ENCODE peak calls at places on chromosomes 12 and 14, in four cellular contexts. One of them, this sample, is unnamed. For H3K4me1, the result is how much of the 10 kb centered on the place peaks cover.

GRCh38 chr14:86787782-86788181 is 1205.2 kb downstream of the GALC start:
- DNase-seq in fibroblast of lung: peak
- DNase-seq in right atrium auricular region: no peak
- DNase-seq in naive thymus-derived CD4-positive, alpha-beta T cell: no peak
- DNase-seq in this sample: no peak

GRCh38 chr12:79426121-79426520 is 264.6 kb downstream of the PAWR start:
- DNase-seq in fibroblast of lung: peak
- DNase-seq in right atrium auricular region: no peak
- DNase-seq in naive thymus-derived CD4-positive, alpha-beta T cell: no peak
- DNase-seq in this sample: no peak

GRCh38 chr14:102605026-102605425 is 12.6 kb downstream of the RCOR1 start:
- DNase-seq in naive thymus-derived CD4-positive, alpha-beta T cell: no peak
- DNase-seq in fibroblast of lung: no peak
- DNase-seq in right atrium auricular region: no peak
- DNase-seq in this sample: no peak

GRCh38 chr14:103205541-103205906 is 82.3 kb downstream of the TNFAIP2 start:
- DNase-seq in naive thymus-derived CD4-positive, alpha-beta T cell: no peak
- DNase-seq in fibroblast of lung: no peak
- DNase-seq in right atrium auricular region: no peak
- DNase-seq in this sample: peak

GRCh38 chr14:89444536-89445125 is 27.6 kb upstream of the FOXN3 start:
- DNase-seq in fibroblast of lung: peak
- DNase-seq in naive thymus-derived CD4-positive, alpha-beta T cell: no peak
- DNase-seq in right atrium auricular region: no peak
- DNase-seq in this sample: no peak

GRCh38 chr14:92694807-92695206 is 53.6 kb downstream of the LGMN start:
- DNase-seq in naive thymus-derived CD4-positive, alpha-beta T cell: no peak
- DNase-seq in right atrium auricular region: no peak
- DNase-seq in fibroblast of lung: no peak
- DNase-seq in this sample: no peak

GRCh38 chr12:96121271-96121711 is 72.9 kb upstream of the ELK3 start:
- DNase-seq in naive thymus-derived CD4-positive, alpha-beta T cell: no peak
- DNase-seq in right atrium auricular region: no peak
- DNase-seq in fibroblast of lung: peak
- DNase-seq in this sample: no peak

GRCh38 chr12:68011206-68011881 is 22.1 kb downstream of the IFNG-AS1 start:
- DNase-seq in naive thymus-derived CD4-positive, alpha-beta T cell: no peak
- DNase-seq in right atrium auricular region: no peak
- DNase-seq in fibroblast of lung: no peak
- DNase-seq in this sample: no peak

GRCh38 chr12:44869503-44869902 is 6.6 kb downstream of the NELL2 start:
- DNase-seq in fibroblast of lung: no peak
- DNase-seq in naive thymus-derived CD4-positive, alpha-beta T cell: no peak
- DNase-seq in right atrium auricular region: no peak
- DNase-seq in this sample: no peak

GRCh38 chr14:104891664-104892500 is 26.8 kb downstream of the CEP170B start:
- DNase-seq in fibroblast of lung: no peak
- DNase-seq in naive thymus-derived CD4-positive, alpha-beta T cell: peak
- DNase-seq in right atrium auricular region: no peak
- DNase-seq in this sample: peak

GRCh38 chr12:26884765-26885576 is 52.0 kb upstream of the ITPR2 start:
- DNase-seq in fibroblast of lung: peak
- DNase-seq in right atrium auricular region: peak
- DNase-seq in naive thymus-derived CD4-positive, alpha-beta T cell: peak
- DNase-seq in this sample: peak

GRCh38 chr12:130761537-130762318 is 45.6 kb upstream of the RIMBP2 start:
- DNase-seq in naive thymus-derived CD4-positive, alpha-beta T cell: peak
- DNase-seq in fibroblast of lung: peak
- DNase-seq in right atrium auricular region: no peak
- DNase-seq in this sample: peak

GRCh38 chr12:78696267-78696666 is 168.3 kb upstream of the SYT1 start:
- DNase-seq in fibroblast of lung: no peak
- DNase-seq in naive thymus-derived CD4-positive, alpha-beta T cell: no peak
- DNase-seq in right atrium auricular region: no peak
- DNase-seq in this sample: no peak

GRCh38 chr14:78070344-78070743 is 99.8 kb upstream of the NRXN3 start:
- DNase-seq in fibroblast of lung: no peak
- DNase-seq in naive thymus-derived CD4-positive, alpha-beta T cell: no peak
- DNase-seq in right atrium auricular region: no peak
- DNase-seq in this sample: no peak

GRCh38 chr14:61406198-61406597 is 84.8 kb downstream of the PRKCH start:
- DNase-seq in fibroblast of lung: no peak
- DNase-seq in right atrium auricular region: no peak
- DNase-seq in naive thymus-derived CD4-positive, alpha-beta T cell: no peak
- DNase-seq in this sample: no peak

GRCh38 chr12:57736743-57737466 is 1.6 kb downstream of the AGAP2 start:
- DNase-seq in right atrium auricular region: no peak
- DNase-seq in naive thymus-derived CD4-positive, alpha-beta T cell: no peak
- DNase-seq in fibroblast of lung: no peak
- DNase-seq in this sample: no peak
- H3K4me3 ChIP-seq in right atrium auricular region: no peak
- H3K4me3 ChIP-seq in naive thymus-derived CD4-positive, alpha-beta T cell: no peak
- H3K4me3 ChIP-seq in fibroblast of lung: no peak
- H3K4me3 ChIP-seq in this sample: no peak

GRCh38 chr14:36659010-36659821 is 2.4 kb upstream of the PAX9 start:
- DNase-seq in fibroblast of lung: no peak
- DNase-seq in naive thymus-derived CD4-positive, alpha-beta T cell: no peak
- DNase-seq in right atrium auricular region: no peak
- DNase-seq in this sample: peak
- H3K4me1 ChIP-seq in fibroblast of lung: under half
- H3K4me1 ChIP-seq in naive thymus-derived CD4-positive, alpha-beta T cell: under half
- H3K4me1 ChIP-seq in right atrium auricular region: under half
- H3K4me1 ChIP-seq in this sample: under half

DNA sequence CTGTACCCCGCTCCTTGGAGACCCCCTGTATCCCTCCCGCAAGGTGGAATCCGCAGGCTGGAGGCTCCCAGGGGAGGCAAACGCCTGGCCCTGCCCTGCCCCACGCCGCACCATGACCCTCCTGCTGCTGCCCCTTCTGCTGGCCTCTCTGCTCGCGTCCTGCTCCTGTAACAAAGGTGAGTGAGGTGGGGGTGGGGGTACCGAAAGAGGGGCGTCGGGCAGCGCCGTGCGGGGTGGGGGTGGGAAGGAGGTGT is 293 bp downstream of the CLSTN3 start:
- DNase-seq in naive thymus-derived CD4-positive, alpha-beta T cell: no peak
- DNase-seq in fibroblast of lung: no peak
- DNase-seq in right atrium auricular region: no peak
- DNase-seq in this sample: no peak
- H3K4me3 ChIP-seq in naive thymus-derived CD4-positive, alpha-beta T cell: peak
- H3K4me3 ChIP-seq in fibroblast of lung: peak
- H3K4me3 ChIP-seq in right atrium auricular region: peak
- H3K4me3 ChIP-seq in this sample: peak

GRCh38 chr12:62762645-62763044 is 172.3 kb downstream of the PPM1H start:
- DNase-seq in naive thymus-derived CD4-positive, alpha-beta T cell: no peak
- DNase-seq in right atrium auricular region: no peak
- DNase-seq in fibroblast of lung: no peak
- DNase-seq in this sample: no peak

GRCh38 chr12:62766516-62766915 is 168.4 kb downstream of the PPM1H start:
- DNase-seq in fibroblast of lung: no peak
- DNase-seq in naive thymus-derived CD4-positive, alpha-beta T cell: no peak
- DNase-seq in right atrium auricular region: no peak
- DNase-seq in this sample: no peak

GRCh38 chr12:62763827-62764226 is 171.1 kb downstream of the PPM1H start:
- DNase-seq in right atrium auricular region: no peak
- DNase-seq in fibroblast of lung: no peak
- DNase-seq in naive thymus-derived CD4-positive, alpha-beta T cell: no peak
- DNase-seq in this sample: no peak

GRCh38 chr12:62763319-62763718 is 171.6 kb downstream of the PPM1H start:
- DNase-seq in fibroblast of lung: no peak
- DNase-seq in right atrium auricular region: no peak
- DNase-seq in naive thymus-derived CD4-positive, alpha-beta T cell: no peak
- DNase-seq in this sample: no peak

DNA sequence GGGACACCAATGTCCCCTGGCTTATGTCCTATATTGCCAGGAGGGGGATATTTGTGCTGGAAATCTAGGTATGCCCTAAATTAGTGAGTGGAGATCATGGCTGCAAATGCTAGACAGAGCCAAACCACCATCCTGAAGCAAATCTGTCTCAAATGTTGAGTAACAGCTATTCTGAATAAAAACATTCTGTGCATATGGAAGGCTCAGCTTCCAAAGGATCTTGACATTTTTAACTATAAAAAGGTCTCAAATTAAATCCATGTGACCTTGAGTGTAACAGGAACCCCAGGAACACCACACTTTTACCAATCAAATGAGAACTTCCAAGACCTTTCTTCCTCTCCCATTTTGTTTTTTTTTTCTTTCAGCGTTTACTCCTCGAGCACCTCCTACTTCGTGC is 170.7 kb downstream of the PPM1H start:
- DNase-seq in naive thymus-derived CD4-positive, alpha-beta T cell: no peak
- DNase-seq in right atrium auricular region: no peak
- DNase-seq in fibroblast of lung: no peak
- DNase-seq in this sample: no peak
- H3K4me1 ChIP-seq in naive thymus-derived CD4-positive, alpha-beta T cell: under half
- H3K4me1 ChIP-seq in right atrium auricular region: under half
- H3K4me1 ChIP-seq in fibroblast of lung: under half
- H3K4me1 ChIP-seq in this sample: under half

GRCh38 chr14:82636426-82636825 is 1102.8 kb upstream of the SEL1L start:
- DNase-seq in fibroblast of lung: no peak
- DNase-seq in right atrium auricular region: no peak
- DNase-seq in naive thymus-derived CD4-positive, alpha-beta T cell: no peak
- DNase-seq in this sample: no peak

GRCh38 chr14:82641050-82641540 is 1107.4 kb upstream of the SEL1L start:
- DNase-seq in naive thymus-derived CD4-positive, alpha-beta T cell: no peak
- DNase-seq in fibroblast of lung: no peak
- DNase-seq in right atrium auricular region: no peak
- DNase-seq in this sample: no peak

GRCh38 chr14:82647088-82647697 is 1113.5 kb upstream of the SEL1L start:
- DNase-seq in naive thymus-derived CD4-positive, alpha-beta T cell: no peak
- DNase-seq in fibroblast of lung: no peak
- DNase-seq in right atrium auricular region: no peak
- DNase-seq in this sample: no peak

GRCh38 chr14:82642425-82642824 is 1108.8 kb upstream of the SEL1L start:
- DNase-seq in naive thymus-derived CD4-positive, alpha-beta T cell: peak
- DNase-seq in fibroblast of lung: no peak
- DNase-seq in right atrium auricular region: no peak
- DNase-seq in this sample: peak
- H3K4me3 ChIP-seq in naive thymus-derived CD4-positive, alpha-beta T cell: no peak
- H3K4me3 ChIP-seq in fibroblast of lung: no peak
- H3K4me3 ChIP-seq in right atrium auricular region: no peak
- H3K4me3 ChIP-seq in this sample: no peak